ENCODE peak calls at places on chromosomes 4 and X, in nine cellular contexts. W, R, I, J, N, Y, P, B and E are unnamed samples.

GRCh38 chr4:183905081-183905592 is at the start of gene STOX2:
- DNase-seq in W (no peak), R (peak; percentile 62), I (no peak), J (no peak), N (peak; percentile 11), Y (no peak), P (peak; percentile 48), B (peak; percentile 87), E (no peak)

GRCh38 chrX:103585421-103586313 is at the start of gene TCEAL4:
- DNase-seq in W (no peak), R (peak; percentile 76), I (peak; percentile 53), J (no peak), N (peak; percentile 49), Y (no peak), P (peak; percentile 69), B (peak; percentile 74), E (peak; percentile 16)

GRCh38 chr4:107619065-107619464 is 101.0 kb downstream of the PAPSS1 start:
- DNase-seq in W (no peak), R (no peak), I (no peak), J (peak; percentile 10), N (peak; percentile 93), Y (no peak), P (peak; percentile 86), B (no peak), E (no peak)

GRCh38 chrX:102934624-102935023 is 2.4 kb upstream of the RAB40AL start:
- DNase-seq in W (no peak), R (peak; percentile 68), I (peak; percentile 0), J (no peak), N (peak; percentile 39), Y (peak; percentile 5), P (peak; percentile 21), B (peak; percentile 23), E (no peak)

GRCh38 chrX:16585486-16586370 is 64.2 kb upstream of the S100G start:
- DNase-seq in W (no peak), R (no peak), I (no peak), J (no peak), N (no peak), Y (no peak), P (no peak), B (no peak), E (no peak)

GRCh38 chr4:10035130-10035529 is 13.8 kb upstream of the SLC2A9 start:
- DNase-seq in W (no peak), R (no peak), I (no peak), J (no peak), N (no peak), Y (no peak), P (no peak), B (no peak), E (no peak)

GRCh38 chrX:132732236-132732635 is 226.2 kb downstream of the HS6ST2 start:
- DNase-seq in W (no peak), R (no peak), I (peak; percentile 1), J (no peak), N (no peak), Y (no peak), P (no peak), B (no peak), E (no peak)

GRCh38 chrX:106306391-106306947 is 138.4 kb downstream of the PWWP3B start:
- DNase-seq in W (no peak), R (no peak), I (no peak), J (no peak), N (no peak), Y (no peak), P (no peak), B (no peak), E (no peak)

GRCh38 chr4:185853841-185854240 is 41.8 kb upstream of the SORBS2 start:
- DNase-seq in W (no peak), R (no peak), I (no peak), J (no peak), N (no peak), Y (no peak), P (no peak), B (no peak), E (no peak)

GRCh38 chrX:47690175-47690574 is 31.2 kb upstream of the UXT start:
- DNase-seq in W (no peak), R (no peak), I (no peak), J (no peak), N (peak; percentile 25), Y (peak; percentile 4), P (peak; percentile 11), B (no peak), E (no peak)

GRCh38 chrX:74545880-74546279 is 68.5 kb downstream of the RLIM start:
- DNase-seq in W (no peak), R (no peak), I (no peak), J (no peak), N (no peak), Y (no peak), P (no peak), B (no peak), E (no peak)

GRCh38 chrX:148664171-148664570 is 163.8 kb downstream of the AFF2 start:
- DNase-seq in W (no peak), R (no peak), I (no peak), J (no peak), N (no peak), Y (no peak), P (no peak), B (no peak), E (no peak)

GRCh38 chr4:155419266-155419665 is 42.5 kb upstream of the MAP9 start:
- DNase-seq in W (no peak), R (no peak), I (no peak), J (peak; percentile 56), N (peak; percentile 25), Y (no peak), P (peak; percentile 15), B (no peak), E (no peak)

GRCh38 chr4:31089815-31090214 is 369.6 kb downstream of the PCDH7 start:
- DNase-seq in W (no peak), R (peak; percentile 9), I (peak; percentile 68), J (no peak), N (no peak), Y (peak; percentile 86), P (no peak), B (peak; percentile 29), E (no peak)

GRCh38 chr4:69360271-69360670 is 80.0 kb downstream of the UGT2B28 start:
- DNase-seq in W (no peak), R (no peak), I (no peak), J (no peak), N (no peak), Y (no peak), P (no peak), B (no peak), E (no peak)

GRCh38 chr4:167452922-167453321 is 218.6 kb upstream of the SPOCK3 start:
- DNase-seq in W (no peak), R (no peak), I (no peak), J (no peak), N (no peak), Y (no peak), P (no peak), B (no peak), E (no peak)

GRCh38 chr4:7660640-7661039 is 225.9 kb upstream of the PSAPL1 start:
- DNase-seq in W (no peak), R (no peak), I (no peak), J (no peak), N (no peak), Y (no peak), P (no peak), B (no peak), E (no peak)

GRCh38 chr4:107824367-107825071 is at the start of gene SGMS2:
- DNase-seq in W (peak; percentile 68), R (peak; percentile 61), I (no peak), J (peak; percentile 54), N (peak; percentile 90), Y (peak; percentile 81), P (peak; percentile 95), B (peak; percentile 83), E (no peak)

GRCh38 chr4:111689731-111690130 is 455.5 kb upstream of the FAM241A start:
- DNase-seq in W (no peak), R (no peak), I (no peak), J (no peak), N (peak; percentile 61), Y (no peak), P (peak; percentile 18), B (no peak), E (no peak)

GRCh38 chr4:5746829-5747745 is 36.1 kb downstream of the EVC start:
- DNase-seq in W (no peak), R (no peak), I (no peak), J (no peak), N (peak; percentile 81), Y (peak; percentile 91), P (peak; percentile 40), B (no peak), E (no peak)

GRCh38 chr4:84389406-84389805 is 109.7 kb downstream of the NKX6-1 start:
- DNase-seq in W (no peak), R (no peak), I (no peak), J (no peak), N (peak; percentile 3), Y (peak; percentile 54), P (peak; percentile 24), B (no peak), E (no peak)

GRCh38 chr4:176001171-176002006 is 64.3 kb upstream of the WDR17 start:
- DNase-seq in W (no peak), R (peak; percentile 68), I (no peak), J (no peak), N (peak; percentile 18), Y (no peak), P (peak; percentile 22), B (peak; percentile 84), E (no peak)

GRCh38 chr4:139825523-139826014 is 159.9 kb downstream of the MGST2 start:
- DNase-seq in W (no peak), R (no peak), I (peak; percentile 70), J (no peak), N (no peak), Y (no peak), P (no peak), B (no peak), E (no peak)

GRCh38 chr4:87229979-87230378 is 9.6 kb upstream of the KLHL8 start:
- DNase-seq in W (no peak), R (no peak), I (no peak), J (no peak), N (no peak), Y (no peak), P (no peak), B (no peak), E (no peak)

GRCh38 chrX:40091691-40092421 is 5.9 kb downstream of the BCOR start:
- DNase-seq in W (no peak), R (no peak), I (no peak), J (no peak), N (no peak), Y (no peak), P (no peak), B (no peak), E (no peak)

GRCh38 chr4:184196730-184197355 is 20.8 kb downstream of the ENPP6 start:
- DNase-seq in W (no peak), R (no peak), I (no peak), J (no peak), N (peak; percentile 1), Y (no peak), P (no peak), B (no peak), E (no peak)

GRCh38 chrX:318068-318738 is 393 bp downstream of the GTPBP6 start:
- DNase-seq in W (peak; percentile 99), R (peak; percentile 89), I (no peak), J (peak; percentile 93), N (peak; percentile 99), Y (peak; percentile 95), P (peak; percentile 96), B (no peak), E (peak; percentile 96)

GRCh38 chr4:8761167-8761823 is 110.3 kb downstream of the HMX1 start:
- DNase-seq in W (no peak), R (no peak), I (no peak), J (no peak), N (no peak), Y (no peak), P (no peak), B (no peak), E (no peak)

GRCh38 chr4:24853142-24853541 is 57.8 kb downstream of the SOD3 start:
- DNase-seq in W (no peak), R (no peak), I (no peak), J (no peak), N (no peak), Y (peak; percentile 17), P (no peak), B (no peak), E (no peak)

GRCh38 chr4:91116861-91117260 is 989.7 kb downstream of the CCSER1 start:
- DNase-seq in W (no peak), R (no peak), I (no peak), J (no peak), N (no peak), Y (no peak), P (no peak), B (peak; percentile 14), E (no peak)

GRCh38 chrX:150028692-150029091 is 90.4 kb upstream of the EOLA2 start:
- DNase-seq in W (no peak), R (no peak), I (no peak), J (no peak), N (no peak), Y (no peak), P (no peak), B (no peak), E (no peak)